ENCODE peak calls at places on chromosomes 13 and 19, in seven cellular contexts. One of them, this sample, is unnamed.
A peak's percentile ranks its signal among the peaks of the same experiment; 100 is the strongest.

GRCh38 chr19:2189880-2190279 is 26.1 kb downstream of the DOT1L start:
- DNase-seq in endodermal cell: no peak
- DNase-seq in thoracic aorta: no peak
- DNase-seq in neural progenitor cell: no peak
- DNase-seq in choroid plexus epithelial cell: no peak
- DNase-seq in breast epithelium: no peak
- DNase-seq in keratinocyte: no peak
- DNase-seq in this sample: no peak

GRCh38 chr13:47546265-47546962 is 454.7 kb downstream of the SUCLA2 start:
- DNase-seq in choroid plexus epithelial cell: no peak
- DNase-seq in endodermal cell: no peak
- DNase-seq in keratinocyte: no peak
- DNase-seq in breast epithelium: no peak
- DNase-seq in neural progenitor cell: no peak
- DNase-seq in thoracic aorta: no peak
- DNase-seq in this sample: no peak

GRCh38 chr13:20567881-20568528 is 1.0 kb downstream of the IFT88 start:
- DNase-seq in choroid plexus epithelial cell: no peak
- DNase-seq in endodermal cell: no peak
- DNase-seq in neural progenitor cell: no peak
- DNase-seq in keratinocyte: no peak
- DNase-seq in breast epithelium: no peak
- DNase-seq in thoracic aorta: no peak
- DNase-seq in this sample: no peak

GRCh38 chr19:18280247-18281081 is 958 bp downstream of the JUND start:
- DNase-seq in keratinocyte: no peak
- DNase-seq in thoracic aorta: no peak
- DNase-seq in endodermal cell: peak; percentile 77
- DNase-seq in breast epithelium: peak; percentile 78
- DNase-seq in neural progenitor cell: peak; percentile 81
- DNase-seq in choroid plexus epithelial cell: peak; percentile 74
- DNase-seq in this sample: no peak

GRCh38 chr19:41416194-41416674 is 10.9 kb downstream of the B3GNT8 start:
- DNase-seq in choroid plexus epithelial cell: no peak
- DNase-seq in endodermal cell: no peak
- DNase-seq in thoracic aorta: no peak
- DNase-seq in neural progenitor cell: no peak
- DNase-seq in breast epithelium: no peak
- DNase-seq in keratinocyte: no peak
- DNase-seq in this sample: no peak

GRCh38 chr13:49838989-49839388 is 46.5 kb upstream of the KPNA3 start:
- DNase-seq in keratinocyte: no peak
- DNase-seq in neural progenitor cell: peak; percentile 42
- DNase-seq in thoracic aorta: no peak
- DNase-seq in endodermal cell: peak; percentile 53
- DNase-seq in choroid plexus epithelial cell: no peak
- DNase-seq in breast epithelium: no peak
- DNase-seq in this sample: no peak

GRCh38 chr13:114142640-114143490 is 10.4 kb upstream of the RASA3 start:
- DNase-seq in choroid plexus epithelial cell: no peak
- DNase-seq in neural progenitor cell: no peak
- DNase-seq in endodermal cell: peak; percentile 64
- DNase-seq in breast epithelium: no peak
- DNase-seq in thoracic aorta: no peak
- DNase-seq in keratinocyte: peak; percentile 61
- DNase-seq in this sample: no peak

GRCh38 chr19:17893766-17894165 is 22.0 kb downstream of the SLC5A5 start:
- DNase-seq in breast epithelium: no peak
- DNase-seq in choroid plexus epithelial cell: no peak
- DNase-seq in endodermal cell: no peak
- DNase-seq in keratinocyte: no peak
- DNase-seq in neural progenitor cell: no peak
- DNase-seq in thoracic aorta: no peak
- DNase-seq in this sample: no peak

GRCh38 chr13:32211788-32212187 is 103.4 kb downstream of the ZAR1L start:
- DNase-seq in thoracic aorta: no peak
- DNase-seq in breast epithelium: no peak
- DNase-seq in neural progenitor cell: no peak
- DNase-seq in keratinocyte: no peak
- DNase-seq in choroid plexus epithelial cell: peak; percentile 92
- DNase-seq in endodermal cell: no peak
- DNase-seq in this sample: no peak

GRCh38 chr19:49363265-49364082 is at the start of gene DKKL1:
- DNase-seq in thoracic aorta: peak; percentile 99
- DNase-seq in breast epithelium: peak; percentile 100
- DNase-seq in endodermal cell: peak; percentile 100
- DNase-seq in neural progenitor cell: peak; percentile 100
- DNase-seq in choroid plexus epithelial cell: peak; percentile 100
- DNase-seq in keratinocyte: peak; percentile 98
- DNase-seq in this sample: peak; percentile 96

GRCh38 chr13:45402641-45403040 is 15.5 kb downstream of the SLC25A30 start:
- DNase-seq in breast epithelium: no peak
- DNase-seq in neural progenitor cell: no peak
- DNase-seq in endodermal cell: no peak
- DNase-seq in keratinocyte: no peak
- DNase-seq in thoracic aorta: no peak
- DNase-seq in choroid plexus epithelial cell: no peak
- DNase-seq in this sample: no peak

GRCh38 chr19:47769534-47769933 is 9.0 kb upstream of the SELENOW start:
- DNase-seq in choroid plexus epithelial cell: no peak
- DNase-seq in thoracic aorta: no peak
- DNase-seq in breast epithelium: no peak
- DNase-seq in endodermal cell: no peak
- DNase-seq in keratinocyte: no peak
- DNase-seq in neural progenitor cell: no peak
- DNase-seq in this sample: no peak

GRCh38 chr13:27270594-27271520 is at the start of gene RASL11A:
- DNase-seq in endodermal cell: peak; percentile 94
- DNase-seq in thoracic aorta: peak; percentile 44
- DNase-seq in choroid plexus epithelial cell: peak; percentile 94
- DNase-seq in keratinocyte: no peak
- DNase-seq in neural progenitor cell: peak; percentile 94
- DNase-seq in breast epithelium: peak; percentile 79
- DNase-seq in this sample: peak; percentile 39

GRCh38 chr13:26813626-26814348 is 53.2 kb upstream of the GPR12 start:
- DNase-seq in keratinocyte: no peak
- DNase-seq in thoracic aorta: no peak
- DNase-seq in endodermal cell: no peak
- DNase-seq in neural progenitor cell: no peak
- DNase-seq in breast epithelium: no peak
- DNase-seq in choroid plexus epithelial cell: no peak
- DNase-seq in this sample: no peak

GRCh38 chr19:32748497-32748896 is 28.9 kb downstream of the TDRD12 start:
- DNase-seq in choroid plexus epithelial cell: no peak
- DNase-seq in keratinocyte: no peak
- DNase-seq in endodermal cell: peak; percentile 66
- DNase-seq in neural progenitor cell: peak; percentile 54
- DNase-seq in breast epithelium: no peak
- DNase-seq in thoracic aorta: no peak
- DNase-seq in this sample: no peak

GRCh38 chr13:24039621-24040475 is 120.7 kb upstream of the SPATA13 start:
- DNase-seq in thoracic aorta: no peak
- DNase-seq in choroid plexus epithelial cell: no peak
- DNase-seq in endodermal cell: no peak
- DNase-seq in keratinocyte: no peak
- DNase-seq in neural progenitor cell: no peak
- DNase-seq in breast epithelium: no peak
- DNase-seq in this sample: no peak

GRCh38 chr19:29115181-29115580 is 97.8 kb downstream of the UQCRFS1 start:
- DNase-seq in thoracic aorta: no peak
- DNase-seq in endodermal cell: peak; percentile 18
- DNase-seq in neural progenitor cell: no peak
- DNase-seq in keratinocyte: no peak
- DNase-seq in breast epithelium: no peak
- DNase-seq in choroid plexus epithelial cell: no peak
- DNase-seq in this sample: no peak

GRCh38 chr19:34430738-34431625 is 2.8 kb downstream of the UBA2 start:
- DNase-seq in endodermal cell: peak; percentile 58
- DNase-seq in breast epithelium: no peak
- DNase-seq in keratinocyte: peak; percentile 26
- DNase-seq in thoracic aorta: no peak
- DNase-seq in choroid plexus epithelial cell: peak; percentile 77
- DNase-seq in neural progenitor cell: peak; percentile 66
- DNase-seq in this sample: no peak

GRCh38 chr13:27375686-27376326 is 48.6 kb upstream of the GTF3A start:
- DNase-seq in endodermal cell: peak; percentile 91
- DNase-seq in neural progenitor cell: peak; percentile 74
- DNase-seq in breast epithelium: no peak
- DNase-seq in thoracic aorta: no peak
- DNase-seq in keratinocyte: no peak
- DNase-seq in choroid plexus epithelial cell: peak; percentile 77
- DNase-seq in this sample: no peak

GRCh38 chr13:60584976-60585375 is 188.0 kb downstream of the TDRD3 start:
- DNase-seq in endodermal cell: peak; percentile 81
- DNase-seq in thoracic aorta: no peak
- DNase-seq in breast epithelium: no peak
- DNase-seq in keratinocyte: no peak
- DNase-seq in choroid plexus epithelial cell: peak; percentile 67
- DNase-seq in neural progenitor cell: peak; percentile 73
- DNase-seq in this sample: no peak

GRCh38 chr19:53158119-53158656 is 665 bp downstream of the ZNF347 start:
- DNase-seq in breast epithelium: peak; percentile 52
- DNase-seq in endodermal cell: peak; percentile 76
- DNase-seq in neural progenitor cell: peak; percentile 67
- DNase-seq in keratinocyte: no peak
- DNase-seq in thoracic aorta: no peak
- DNase-seq in choroid plexus epithelial cell: peak; percentile 27
- DNase-seq in this sample: no peak

GRCh38 chr13:51004918-51005460 is 95.4 kb downstream of the RNASEH2B start:
- DNase-seq in neural progenitor cell: no peak
- DNase-seq in keratinocyte: no peak
- DNase-seq in choroid plexus epithelial cell: no peak
- DNase-seq in endodermal cell: peak; percentile 66
- DNase-seq in breast epithelium: no peak
- DNase-seq in thoracic aorta: no peak
- DNase-seq in this sample: no peak

GRCh38 chr19:17719730-17720486 is 628 bp downstream of the MAP1S start:
- DNase-seq in keratinocyte: no peak
- DNase-seq in endodermal cell: peak; percentile 63
- DNase-seq in breast epithelium: peak; percentile 59
- DNase-seq in neural progenitor cell: peak; percentile 37
- DNase-seq in thoracic aorta: no peak
- DNase-seq in choroid plexus epithelial cell: no peak
- DNase-seq in this sample: no peak

DNA sequence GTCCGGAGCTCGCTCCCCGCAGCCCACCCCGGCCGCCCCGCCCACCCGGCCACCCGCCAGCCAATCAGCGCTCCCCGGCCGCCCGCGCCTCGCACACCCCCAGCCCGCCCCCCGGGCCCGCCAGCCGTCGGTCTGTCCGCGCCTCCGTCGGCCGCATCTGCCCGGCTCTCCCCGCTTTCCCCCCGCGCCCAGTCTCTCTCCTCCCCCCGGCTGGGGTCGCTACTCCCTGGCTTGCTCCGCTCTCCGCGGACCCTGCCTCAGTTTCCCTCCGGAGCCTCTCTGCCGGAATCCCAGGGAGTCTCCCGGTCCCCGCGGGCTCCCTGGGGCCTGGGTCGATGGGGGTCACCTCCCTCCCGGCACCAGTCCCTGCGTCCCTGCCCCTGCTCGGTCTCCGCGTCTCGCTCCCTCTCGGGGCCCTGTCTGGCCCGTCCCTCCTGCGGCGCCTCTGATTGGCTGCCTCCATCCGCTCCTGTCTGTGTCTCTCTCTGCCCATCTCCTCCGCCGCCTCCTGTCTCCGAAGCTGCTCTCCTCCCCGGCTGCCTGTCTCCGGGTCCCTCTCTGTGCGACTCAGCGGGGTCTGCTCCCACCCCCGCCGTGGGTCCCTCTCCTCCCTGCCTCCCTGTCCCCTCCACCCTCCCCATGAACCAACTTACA is 485 bp downstream of the IL11 start:
- DNase-seq in breast epithelium: no peak
- DNase-seq in endodermal cell: peak; percentile 95
- DNase-seq in neural progenitor cell: peak; percentile 87
- DNase-seq in keratinocyte: no peak
- DNase-seq in thoracic aorta: no peak
- DNase-seq in choroid plexus epithelial cell: peak; percentile 72
- DNase-seq in this sample: no peak
- H3K4me3 ChIP-seq in breast epithelium: peak overlapping the region; percentile 64
- H3K4me3 ChIP-seq in endodermal cell: peak overlapping the region; percentile 49
- H3K4me3 ChIP-seq in neural progenitor cell: peak overlapping the region; percentile 55
- H3K4me3 ChIP-seq in keratinocyte: peak overlapping the region; percentile 76
- H3K4me3 ChIP-seq in thoracic aorta: peak overlapping the region; percentile 54
- H3K4me3 ChIP-seq in choroid plexus epithelial cell: peak overlapping the region; percentile 65
- H3K4me3 ChIP-seq in this sample: no peak overlapping the region

DNA sequence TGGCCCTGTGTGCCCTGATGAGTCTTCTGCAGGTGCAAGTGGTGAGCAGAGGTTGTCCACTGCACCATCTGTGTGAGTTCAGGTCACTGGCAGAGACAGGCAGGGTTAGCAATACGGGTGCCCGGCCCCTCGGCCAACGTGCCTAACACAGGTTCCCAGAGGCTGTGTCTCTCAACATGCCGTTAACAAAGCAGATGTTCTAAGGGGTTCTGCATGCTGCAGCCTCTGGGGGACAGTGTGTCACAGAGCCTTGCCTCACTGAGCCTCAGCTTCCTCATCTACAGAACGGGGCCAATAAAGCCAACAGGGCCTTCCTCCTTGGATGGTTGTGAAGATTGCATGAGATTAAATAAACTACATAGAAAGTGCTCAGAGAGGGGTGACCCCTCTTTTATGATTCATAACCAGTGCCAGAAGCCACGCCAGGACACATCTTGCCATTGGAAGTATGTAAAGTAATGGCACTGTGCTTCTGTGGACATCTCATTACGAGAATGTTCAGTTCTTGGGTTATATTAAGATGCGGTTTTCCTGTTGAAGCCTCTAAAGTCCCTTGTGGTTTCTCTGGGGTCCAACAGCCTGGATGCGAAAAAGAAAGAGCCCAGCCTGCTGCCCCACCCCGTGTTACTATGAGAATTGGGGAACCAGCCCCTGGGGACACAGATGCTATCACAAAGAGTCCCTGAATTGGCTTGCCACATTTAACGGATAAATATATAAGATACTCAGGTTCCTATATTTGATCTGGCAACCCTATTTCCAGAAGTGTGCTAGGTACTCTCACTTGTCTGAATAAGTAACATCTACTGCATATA is 11.2 kb upstream of the ARHGEF18 start:
- DNase-seq in breast epithelium: no peak
- DNase-seq in choroid plexus epithelial cell: no peak
- DNase-seq in neural progenitor cell: no peak
- DNase-seq in keratinocyte: no peak
- DNase-seq in endodermal cell: no peak
- DNase-seq in thoracic aorta: no peak
- DNase-seq in this sample: no peak
- TF ChIP-seq CTCF in breast epithelium: no peak
- TF ChIP-seq CTCF in choroid plexus epithelial cell: no peak
- TF ChIP-seq CTCF in neural progenitor cell: no peak
- TF ChIP-seq CTCF in keratinocyte: no peak
- TF ChIP-seq CTCF in endodermal cell: no peak
- TF ChIP-seq CTCF in thoracic aorta: no peak
- TF ChIP-seq CTCF in this sample: no peak

GRCh38 chr13:21929400-21929799 is 258.5 kb downstream of the FGF9 start:
- DNase-seq in keratinocyte: no peak
- DNase-seq in choroid plexus epithelial cell: no peak
- DNase-seq in thoracic aorta: no peak
- DNase-seq in neural progenitor cell: peak; percentile 56
- DNase-seq in endodermal cell: peak; percentile 56
- DNase-seq in breast epithelium: no peak
- DNase-seq in this sample: no peak
- H3K4me3 ChIP-seq in keratinocyte: no peak overlapping the region
- H3K4me3 ChIP-seq in choroid plexus epithelial cell: no peak overlapping the region
- H3K4me3 ChIP-seq in thoracic aorta: no peak overlapping the region
- H3K4me3 ChIP-seq in neural progenitor cell: no peak overlapping the region
- H3K4me3 ChIP-seq in endodermal cell: no peak overlapping the region
- H3K4me3 ChIP-seq in breast epithelium: no peak overlapping the region
- H3K4me3 ChIP-seq in this sample: no peak overlapping the region

GRCh38 chr13:54733639-54734038 is 1705.0 kb downstream of the OLFM4 start:
- DNase-seq in neural progenitor cell: peak; percentile 60
- DNase-seq in keratinocyte: no peak
- DNase-seq in breast epithelium: no peak
- DNase-seq in choroid plexus epithelial cell: no peak
- DNase-seq in thoracic aorta: no peak
- DNase-seq in endodermal cell: peak; percentile 62
- DNase-seq in this sample: peak; percentile 44
- TF ChIP-seq CTCF in neural progenitor cell: peak; percentile 49
- TF ChIP-seq CTCF in keratinocyte: no peak
- TF ChIP-seq CTCF in breast epithelium: no peak
- TF ChIP-seq CTCF in choroid plexus epithelial cell: no peak
- TF ChIP-seq CTCF in thoracic aorta: no peak
- TF ChIP-seq CTCF in endodermal cell: peak; percentile 72
- TF ChIP-seq CTCF in this sample: peak; percentile 60

This sample was measured in LNCaP clone FGC.